ENCODE peak calls at places on chromosome 10, in five cellular contexts. Z is cardiac muscle cell; S is IMR-90; M is PC-9; P is CD4-positive, alpha-beta memory T cell. L is an unnamed sample.

GRCh38 chr10:29646960-29647431 is 12.2 kb upstream of the SVIL start:
- DNase-seq in Z (no peak), S (peak; percentile 6), M (no peak), P (peak; percentile 48), L (no peak)

GRCh38 chr10:58508316-58508715 is 4.4 kb upstream of the BICC1 start:
- DNase-seq in Z (no peak), S (peak; percentile 92), M (no peak), P (no peak), L (no peak)

GRCh38 chr10:125593644-125594043 is 89.3 kb downstream of the TEX36 start:
- DNase-seq in Z (no peak), S (no peak), M (no peak), P (no peak), L (no peak)

GRCh38 chr10:48255722-48256121 is 18.8 kb downstream of the FRMPD2 start:
- DNase-seq in Z (no peak), S (no peak), M (no peak), P (no peak), L (no peak)

GRCh38 chr10:103917326-103918052 is 495 bp downstream of the STN1 start:
- DNase-seq in Z (peak; percentile 53), S (peak; percentile 46), M (no peak), P (no peak), L (no peak)

GRCh38 chr10:88253622-88254021 is 329.5 kb downstream of the RNLS start:
- DNase-seq in Z (no peak), S (no peak), M (peak; percentile 43), P (no peak), L (no peak)

GRCh38 chr10:62732841-62733653 is 71.5 kb upstream of the ADO start:
- DNase-seq in Z (no peak), S (peak; percentile 74), M (no peak), P (peak; percentile 81), L (peak; percentile 79)

GRCh38 chr10:50431791-50432190 is 180.5 kb upstream of the ASAH2 start:
- DNase-seq in Z (no peak), S (no peak), M (no peak), P (no peak), L (no peak)

GRCh38 chr10:48606530-48607355 is 1.9 kb upstream of the ARHGAP22 start:
- DNase-seq in Z (no peak), S (peak; percentile 99), M (peak; percentile 69), P (no peak), L (no peak)

GRCh38 chr10:31804416-31804815 is 124.2 kb downstream of the ARHGAP12 start:
- DNase-seq in Z (no peak), S (no peak), M (no peak), P (no peak), L (no peak)

GRCh38 chr10:78936412-78937342 is 132.1 kb upstream of the ZMIZ1 start:
- DNase-seq in Z (no peak), S (no peak), M (no peak), P (no peak), L (no peak)

GRCh38 chr10:14414901-14415300 is 84.2 kb upstream of the FRMD4A start:
- DNase-seq in Z (no peak), S (peak; percentile 85), M (no peak), P (no peak), L (no peak)

DNA sequence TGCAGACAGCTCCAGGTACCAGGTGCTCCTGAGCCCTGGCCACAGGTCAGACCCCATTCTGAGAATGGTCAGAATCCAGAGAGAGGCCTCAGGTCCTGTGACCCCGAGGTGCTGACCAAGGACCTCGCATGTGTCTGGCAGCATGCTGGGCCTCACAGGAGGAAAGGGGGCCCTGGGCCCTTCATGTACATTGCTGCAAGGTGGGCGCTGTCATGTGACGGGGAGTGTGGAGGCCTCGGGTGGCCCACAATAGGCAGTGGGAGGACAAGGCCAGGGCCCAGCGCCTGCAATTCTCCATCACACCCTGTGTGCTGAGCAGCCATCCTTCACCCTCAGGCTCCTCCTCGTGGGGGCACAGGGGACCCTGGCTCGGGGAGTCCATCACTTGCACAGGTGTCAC is 15.5 kb upstream of the RET start:
- DNase-seq in Z (no peak), S (no peak), M (no peak), P (no peak), L (no peak)
- H3K27ac ChIP-seq in Z (no peak overlapping the region), S (no peak overlapping the region), M (no peak overlapping the region), P (no peak overlapping the region), L (no peak overlapping the region)

GRCh38 chr10:131764929-131765328 is 135.9 kb upstream of the PPP2R2D start:
- DNase-seq in Z (no peak), S (no peak), M (no peak), P (no peak), L (no peak)
- H3K36me3 ChIP-seq in Z (no peaks in the 10 kb centered on the region), S (no peaks in the 10 kb centered on the region), M (no peaks in the 10 kb centered on the region), P (no peaks in the 10 kb centered on the region), L (no peaks in the 10 kb centered on the region)

GRCh38 chr10:96699613-96700012 is 20.7 kb downstream of the PIK3AP1 start:
- DNase-seq in Z (no peak), S (no peak), M (no peak), P (no peak), L (no peak)

GRCh38 chr10:96695975-96696634 is 24.2 kb downstream of the PIK3AP1 start:
- DNase-seq in Z (no peak), S (no peak), M (no peak), P (no peak), L (no peak)

GRCh38 chr10:96695366-96695765 is 24.9 kb downstream of the PIK3AP1 start:
- DNase-seq in Z (no peak), S (peak; percentile 10), M (no peak), P (peak; percentile 3), L (no peak)

GRCh38 chr10:96697438-96697837 is 22.9 kb downstream of the PIK3AP1 start:
- DNase-seq in Z (no peak), S (no peak), M (no peak), P (no peak), L (no peak)

GRCh38 chr10:96697026-96697425 is 23.3 kb downstream of the PIK3AP1 start:
- DNase-seq in Z (no peak), S (no peak), M (no peak), P (no peak), L (no peak)
- H3K4me3 ChIP-seq in Z (no peak overlapping the region), S (no peak overlapping the region), M (no peak overlapping the region), P (no peak overlapping the region), L (no peak overlapping the region)

GRCh38 chr10:86862373-86862772 is 95.0 kb downstream of the MMRN2 start:
- DNase-seq in Z (no peak), S (no peak), M (no peak), P (no peak), L (no peak)

GRCh38 chr10:86861351-86861750 is 96.1 kb downstream of the MMRN2 start:
- DNase-seq in Z (no peak), S (no peak), M (no peak), P (no peak), L (no peak)

GRCh38 chr10:86862786-86863185 is 94.6 kb downstream of the MMRN2 start:
- DNase-seq in Z (no peak), S (no peak), M (no peak), P (no peak), L (no peak)

GRCh38 chr10:86867149-86867548 is 90.3 kb downstream of the MMRN2 start:
- DNase-seq in Z (no peak), S (no peak), M (no peak), P (no peak), L (no peak)

DNA sequence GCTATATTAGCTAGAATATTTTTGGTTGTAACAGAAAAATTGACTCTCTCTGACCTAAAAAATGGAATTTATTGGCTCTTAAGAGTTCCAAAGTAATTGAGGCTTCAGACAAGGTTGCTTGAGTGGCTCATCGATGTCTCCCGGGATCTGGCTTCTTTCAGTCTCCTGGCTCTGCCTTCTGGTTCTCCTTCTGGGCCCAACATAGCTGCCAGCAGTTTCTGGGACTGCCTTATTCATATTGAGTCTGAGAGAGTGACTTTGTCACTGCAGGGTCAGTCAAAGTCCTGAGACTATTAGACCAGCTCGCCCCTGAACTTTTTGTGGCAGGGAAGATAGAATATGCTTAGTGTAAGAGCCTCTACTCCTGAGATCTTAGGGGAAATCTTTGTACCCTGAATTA is 94.0 kb downstream of the MMRN2 start:
- DNase-seq in Z (peak; percentile 46), S (no peak), M (no peak), P (no peak), L (no peak)
- H3K27ac ChIP-seq in Z (peak overlapping the region; percentile 93), S (no peak overlapping the region), M (no peak overlapping the region), P (no peak overlapping the region), L (no peak overlapping the region)

DNA sequence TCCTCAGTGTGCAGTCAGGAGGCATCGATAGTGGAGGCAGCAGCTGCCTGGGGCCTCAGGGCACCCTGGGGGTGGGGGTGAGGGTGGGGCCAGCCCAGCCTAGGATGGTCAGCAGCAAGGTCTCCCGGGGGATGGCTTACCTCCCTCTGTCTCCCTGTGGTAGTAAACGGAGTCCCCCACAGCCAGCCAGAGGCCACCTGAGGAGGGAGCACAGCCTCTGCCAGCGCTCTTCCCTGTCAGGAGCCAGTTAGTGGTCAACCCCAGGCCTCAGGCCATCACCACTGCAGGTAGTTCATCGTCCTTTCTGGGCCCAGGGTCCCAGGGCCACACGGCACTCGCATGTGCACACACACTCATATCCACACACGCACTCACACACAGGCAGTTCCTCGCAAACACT is 22.1 kb downstream of the ACTR1A start:
- DNase-seq in Z (no peak), S (no peak), M (no peak), P (no peak), L (no peak)
- H3K36me3 ChIP-seq in Z (peaks cover 44% of the 10 kb centered on the region), S (peaks cover 49% of the 10 kb centered on the region), M (no peaks in the 10 kb centered on the region), P (peaks cover 56% of the 10 kb centered on the region), L (peaks cover 63% of the 10 kb centered on the region)

GRCh38 chr10:21498416-21498815 is 27.1 kb downstream of the SKIDA1 start:
- DNase-seq in Z (no peak), S (no peak), M (no peak), P (no peak), L (no peak)
- H3K4me3 ChIP-seq in Z (no peak overlapping the region), S (no peak overlapping the region), M (no peak overlapping the region), P (no peak overlapping the region), L (no peak overlapping the region)

DNA sequence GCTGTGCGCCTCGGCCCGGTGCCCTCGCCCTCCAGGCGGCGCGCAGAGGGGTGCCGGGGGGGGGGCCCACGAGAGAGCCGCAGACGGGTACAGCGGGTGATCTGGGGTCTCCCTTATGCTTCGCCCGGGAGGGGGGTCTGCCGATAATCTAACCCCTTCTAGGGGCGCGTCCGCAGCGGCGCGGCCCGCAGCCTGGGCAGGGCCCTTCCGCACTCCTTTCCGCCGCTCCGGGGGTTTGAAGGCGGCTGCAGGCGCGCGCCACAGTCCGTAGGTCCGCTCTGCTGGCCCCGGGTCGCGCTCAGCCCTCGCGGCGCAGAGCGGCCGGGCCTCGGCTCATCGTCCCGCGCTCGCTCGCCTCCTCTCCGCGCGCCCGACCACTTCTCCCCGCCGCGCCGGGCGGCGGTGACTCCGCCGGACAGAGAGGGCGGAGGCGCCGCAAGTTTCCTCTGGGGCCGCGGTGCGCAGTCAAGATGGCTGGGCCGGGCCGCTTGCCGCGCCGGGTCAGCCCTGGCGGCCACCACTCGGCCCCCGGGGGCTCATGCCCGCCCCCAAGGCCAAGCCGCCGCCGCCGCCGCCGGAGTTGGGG is 573 bp downstream of the FZD8 start:
- DNase-seq in Z (peak; percentile 69), S (peak; percentile 42), M (no peak), P (no peak), L (no peak)
- H3K27ac ChIP-seq in Z (peak overlapping the region; percentile 90), S (peak overlapping the region; percentile 56), M (no peak overlapping the region), P (no peak overlapping the region), L (no peak overlapping the region)

DNA sequence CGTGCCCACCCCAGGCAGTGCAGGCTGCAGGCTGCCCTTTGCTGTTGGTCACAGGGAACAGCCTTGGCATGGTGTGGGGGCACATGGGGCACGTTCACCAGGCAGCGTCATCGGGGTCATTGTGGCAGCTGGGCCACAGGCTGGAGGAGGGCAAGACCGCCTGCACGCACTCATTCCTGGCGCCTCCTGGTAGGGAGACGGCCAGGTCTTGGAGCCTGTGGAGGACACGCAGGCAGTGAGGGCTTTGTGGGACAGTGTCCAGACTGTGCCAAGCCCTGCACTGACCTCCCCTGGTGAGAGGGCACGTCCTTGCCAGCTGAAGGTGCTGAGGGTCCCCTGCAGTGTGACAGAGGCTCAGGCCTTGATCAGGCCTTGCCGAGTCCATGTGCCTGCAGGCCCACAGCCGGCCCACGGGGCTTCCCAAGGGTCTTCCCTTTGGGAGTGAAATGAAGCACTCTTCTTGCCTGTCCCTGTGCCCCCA is 76.4 kb downstream of the NKX6-2 start:
- DNase-seq in Z (no peak), S (no peak), M (no peak), P (no peak), L (no peak)
- H3K36me3 ChIP-seq in Z (no peaks in the 10 kb centered on the region), S (peaks cover 6% of the 10 kb centered on the region), M (no peaks in the 10 kb centered on the region), P (peaks cover 4% of the 10 kb centered on the region), L (peaks cover 81% of the 10 kb centered on the region)

L was measured in naive thymus-derived CD4-positive, alpha-beta T cell.